ENCODE peak calls at places on chromosome 7, in four cellular contexts. H is body of pancreas, S is fibroblast of pulmonary artery, M is AG10803. G is an unnamed sample.

GRCh38 chr7:134364619-134365037 is 47.9 kb upstream of the SLC35B4 start:
- DNase-seq in H (no peak), S (peak), M (peak), G (no peak)

GRCh38 chr7:1948377-1948796 is 278.3 kb downstream of the ELFN1 start:
- DNase-seq in H (no peak), S (no peak), M (no peak), G (no peak)

GRCh38 chr7:150377116-150377979 is 1.8 kb upstream of the ZNF775 start:
- DNase-seq in H (no peak), S (no peak), M (no peak), G (no peak)

GRCh38 chr7:69395072-69395714 is 203.1 kb upstream of the AUTS2 start:
- DNase-seq in H (no peak), S (peak), M (peak), G (no peak)

GRCh38 chr7:4645241-4645640 is 36.9 kb upstream of the FOXK1 start:
- DNase-seq in H (no peak), S (no peak), M (peak), G (no peak)

GRCh38 chr7:75572814-75573213 is 80.7 kb downstream of the SPDYE5 start:
- DNase-seq in H (no peak), S (no peak), M (no peak), G (no peak)

GRCh38 chr7:111931016-111931517 is 275.1 kb downstream of the DOCK4 start:
- DNase-seq in H (no peak), S (peak), M (no peak), G (no peak)

GRCh38 chr7:50595538-50596102 is 30.4 kb upstream of the DDC start:
- DNase-seq in H (no peak), S (peak), M (peak), G (no peak)

GRCh38 chr7:12975387-12975786 is 288.0 kb downstream of the ARL4A start:
- DNase-seq in H (no peak), S (peak), M (no peak), G (no peak)

GRCh38 chr7:66727058-66727457 is 13.5 kb upstream of the RABGEF1 start:
- DNase-seq in H (no peak), S (no peak), M (no peak), G (no peak)

GRCh38 chr7:128247640-128248194 is 6.6 kb downstream of the LEP start:
- DNase-seq in H (no peak), S (peak), M (peak), G (no peak)

GRCh38 chr7:144763291-144763690 is 72.6 kb downstream of the TPK1 start:
- DNase-seq in H (no peak), S (no peak), M (no peak), G (peak)

GRCh38 chr7:100546129-100546867 is 7.3 kb downstream of the AGFG2 start:
- DNase-seq in H (no peak), S (no peak), M (no peak), G (no peak)

GRCh38 chr7:48426966-48427555 is 255.8 kb downstream of the ABCA13 start:
- DNase-seq in H (no peak), S (peak), M (peak), G (peak)

GRCh38 chr7:48427671-48428070 is 256.4 kb downstream of the ABCA13 start:
- DNase-seq in H (no peak), S (no peak), M (peak), G (no peak)

GRCh38 chr7:48421357-48421756 is 250.1 kb downstream of the ABCA13 start:
- DNase-seq in H (no peak), S (peak), M (no peak), G (no peak)

GRCh38 chr7:48426331-48426965 is 255.2 kb downstream of the ABCA13 start:
- DNase-seq in H (no peak), S (no peak), M (no peak), G (no peak)

GRCh38 chr7:48424731-48425130 is 253.5 kb downstream of the ABCA13 start:
- DNase-seq in H (no peak), S (no peak), M (peak), G (no peak)
- TF ChIP-seq CTCF in H (peak), S (no peak), M (peak), G (no peak)

GRCh38 chr7:146874722-146875121 is 758.1 kb downstream of the CNTNAP2 start:
- DNase-seq in H (no peak), S (no peak), M (no peak), G (no peak)
- H3K4me3 ChIP-seq in H (no peak), S (no peak), M (no peak), G (no peak)

GRCh38 chr7:47721670-47722069 is 139.8 kb upstream of the TNS3 start:
- DNase-seq in H (no peak), S (no peak), M (no peak), G (no peak)
- TF ChIP-seq CTCF in H (no peak), S (no peak), M (no peak), G (no peak)

GRCh38 chr7:142603870-142604448 is 145.3 kb upstream of the PRSS1 start:
- DNase-seq in H (peak), S (peak), M (peak), G (no peak)
- H3K4me3 ChIP-seq in H (no peak), S (peak), M (no peak), G (no peak)

GRCh38 chr7:45387837-45388236 is 186.3 kb upstream of the ADCY1 start:
- DNase-seq in H (no peak), S (no peak), M (no peak), G (no peak)

GRCh38 chr7:45390180-45390579 is 184.0 kb upstream of the ADCY1 start:
- DNase-seq in H (no peak), S (no peak), M (no peak), G (no peak)

GRCh38 chr7:45389073-45389872 is 184.9 kb upstream of the ADCY1 start:
- DNase-seq in H (no peak), S (no peak), M (no peak), G (no peak)

GRCh38 chr7:45394117-45394708 is 180.0 kb upstream of the ADCY1 start:
- DNase-seq in H (no peak), S (no peak), M (no peak), G (no peak)

DNA sequence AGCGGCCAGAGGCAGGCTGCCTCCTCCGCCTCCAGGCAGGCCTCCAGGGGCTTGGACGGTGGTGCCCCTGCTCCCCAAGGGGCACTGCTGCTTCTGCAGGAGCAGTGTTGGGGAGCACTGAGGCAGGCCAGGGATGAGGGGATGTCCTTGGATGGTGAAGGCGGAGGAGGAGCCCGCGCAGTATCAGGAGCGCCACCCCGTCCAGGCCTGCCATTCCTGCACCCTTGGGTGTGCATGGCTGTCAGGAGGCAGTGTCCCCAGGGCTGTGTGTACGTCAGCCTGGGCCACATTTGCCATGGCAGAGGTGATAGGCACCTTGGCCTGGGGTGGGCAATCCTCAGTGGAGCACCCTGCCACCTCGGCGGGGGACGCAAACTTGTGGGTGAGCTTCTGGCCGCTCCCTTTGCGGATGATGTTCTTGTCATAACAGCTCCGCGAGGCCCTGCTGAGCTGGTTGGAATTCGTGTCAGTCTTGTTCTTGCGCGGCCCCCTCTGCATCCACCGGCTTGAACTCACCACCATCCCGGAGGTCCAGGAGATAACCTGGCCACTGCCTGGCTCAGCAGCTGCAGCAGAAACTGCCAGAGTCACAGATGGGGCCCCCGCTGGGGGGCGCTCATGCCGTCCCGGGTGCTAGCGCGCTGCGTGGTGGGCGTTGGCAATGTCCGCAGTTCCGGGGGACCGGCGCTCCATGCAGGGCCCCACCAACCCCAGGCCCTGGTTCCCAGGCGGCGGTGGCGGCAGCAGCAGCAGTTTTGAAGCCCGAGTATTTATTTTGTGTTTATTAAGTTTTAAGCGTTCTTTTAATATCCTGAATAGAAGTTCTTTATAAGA is 182.3 kb upstream of the ADCY1 start:
- DNase-seq in H (no peak), S (no peak), M (no peak), G (no peak)
- TF ChIP-seq CTCF in H (no peak), S (no peak), M (no peak), G (no peak)